ENCODE peak calls at places on chromosomes 7 and 10, in six cellular contexts. K is GM03348, H is left cardiac atrium, B is endothelial cell, M is mesendoderm, N is RPMI8226. P is an unnamed sample.

GRCh38 chr7:69585169-69585568 is 13.1 kb upstream of the AUTS2 start:
- DNase-seq in K (no peak), H (no peak), B (no peak), M (no peak), N (no peak), P (no peak)

GRCh38 chr10:104029528-104029875 is 56.2 kb downstream of the COL17A1 start:
- DNase-seq in K (peak), H (peak), B (no peak), M (no peak), N (no peak), P (no peak)

GRCh38 chr7:34362621-34363020 is 295.4 kb upstream of the NPSR1 start:
- DNase-seq in K (no peak), H (no peak), B (no peak), M (no peak), N (no peak), P (no peak)

GRCh38 chr7:46170792-46171191 is 249.7 kb upstream of the IGFBP3 start:
- DNase-seq in K (no peak), H (no peak), B (no peak), M (no peak), N (no peak), P (no peak)

GRCh38 chr10:17059197-17059688 is 70.4 kb downstream of the CUBN start:
- DNase-seq in K (peak), H (no peak), B (no peak), M (no peak), N (no peak), P (no peak)

GRCh38 chr10:6123467-6124042 is 34.7 kb downstream of the RBM17 start:
- DNase-seq in K (no peak), H (no peak), B (no peak), M (no peak), N (no peak), P (no peak)

GRCh38 chr7:7265057-7265456 is 82.7 kb downstream of the C1GALT1 start:
- DNase-seq in K (no peak), H (no peak), B (no peak), M (no peak), N (no peak), P (no peak)

GRCh38 chr10:86504510-86504909 is 17.1 kb downstream of the WAPL start:
- DNase-seq in K (no peak), H (no peak), B (no peak), M (no peak), N (no peak), P (no peak)

GRCh38 chr10:104348601-104349000 is 5.0 kb upstream of the CFAP58 start:
- DNase-seq in K (no peak), H (no peak), B (no peak), M (no peak), N (no peak), P (no peak)

GRCh38 chr7:123628829-123629228 is 26.8 kb upstream of the LMOD2 start:
- DNase-seq in K (no peak), H (no peak), B (no peak), M (no peak), N (no peak), P (no peak)

GRCh38 chr7:151249034-151249731 is 689 bp upstream of the SMARCD3 start:
- DNase-seq in K (peak), H (peak), B (no peak), M (no peak), N (peak), P (no peak)

GRCh38 chr10:31745612-31746376 is 182.8 kb downstream of the ARHGAP12 start:
- DNase-seq in K (peak), H (no peak), B (no peak), M (no peak), N (no peak), P (no peak)

GRCh38 chr10:62268027-62268398 is 631 bp downstream of the RTKN2 start:
- DNase-seq in K (no peak), H (no peak), B (no peak), M (no peak), N (no peak), P (peak)